ENCODE peak calls at places on chromosomes 6 and 20, in ten cellular contexts. L is GM12878, V is SK-N-SH, W is HCT116, J is WTC11, R is NB4, U is H1, S is HepG2, Z is A549, G is K562. T is an unnamed sample.

GRCh38 chr6:129686941-129687627 is 22.9 kb downstream of the ARHGAP18 start:
- DNase-seq in V (no peak), Z (no peak), R (peak), U (no peak), W (no peak), G (peak), S (no peak), J (no peak), L (peak), T (no peak)

GRCh38 chr6:38155576-38156204 is 336.2 kb downstream of the ZFAND3 start:
- DNase-seq in J (no peak), Z (no peak), V (no peak), U (no peak), L (no peak), S (no peak), W (no peak), G (no peak), R (no peak), T (peak)

GRCh38 chr6:21752054-21752811 is 158.7 kb downstream of the SOX4 start:
- DNase-seq in L (no peak), W (no peak), Z (no peak), G (no peak), J (no peak), R (no peak), U (no peak), S (no peak), V (no peak), T (peak)

GRCh38 chr6:167328086-167328485 is 3.2 kb downstream of the TTLL2 start:
- DNase-seq in R (no peak), W (no peak), S (no peak), U (no peak), L (no peak), V (no peak), J (no peak), G (no peak), Z (no peak), T (no peak)

GRCh38 chr6:36290668-36291620 is 21.1 kb downstream of the PNPLA1 start:
- DNase-seq in R (peak), V (no peak), W (peak), J (no peak), S (no peak), L (no peak), U (no peak), G (peak), Z (peak), T (peak)

GRCh38 chr20:51365670-51366069 is 176.8 kb downstream of the NFATC2 start:
- DNase-seq in Z (peak), V (no peak), R (no peak), J (no peak), S (no peak), W (no peak), L (no peak), U (no peak), G (no peak), T (no peak)

GRCh38 chr20:61926796-61927192 is 138.9 kb downstream of the TAF4 start:
- DNase-seq in Z (no peak), L (no peak), W (no peak), R (no peak), U (no peak), G (no peak), S (no peak), V (no peak), J (no peak), T (no peak)

GRCh38 chr20:39877792-39878191 is 811.2 kb downstream of the MAFB start:
- DNase-seq in Z (no peak), S (no peak), W (no peak), V (no peak), R (no peak), G (no peak), U (no peak), L (no peak), J (no peak), T (no peak)

GRCh38 chr6:32148289-32148688 is 3.5 kb downstream of the PRRT1 start:
- DNase-seq in Z (no peak), R (no peak), J (peak), V (no peak), L (no peak), G (no peak), U (no peak), S (no peak), W (no peak), T (no peak)

GRCh38 chr6:113980937-113981554 is 10.1 kb upstream of the HDAC2 start:
- DNase-seq in U (no peak), J (peak), L (no peak), G (peak), W (no peak), R (peak), V (peak), S (peak), Z (peak), T (peak)

GRCh38 chr20:48040491-48040890 is 255.2 kb upstream of the SULF2 start:
- DNase-seq in R (no peak), S (no peak), U (no peak), L (no peak), V (no peak), G (no peak), W (no peak), Z (no peak), J (no peak), T (no peak)

GRCh38 chr6:16337280-16337975 is 99.0 kb downstream of the GMPR start:
- DNase-seq in Z (no peak), L (no peak), S (no peak), G (no peak), U (no peak), W (no peak), V (peak), R (no peak), J (peak), T (peak)

GRCh38 chr20:14525439-14525838 is 188.0 kb upstream of the FLRT3 start:
- DNase-seq in W (no peak), V (no peak), R (no peak), S (no peak), L (no peak), Z (no peak), G (no peak), U (no peak), J (no peak), T (no peak)

GRCh38 chr6:134041093-134041492 is 11.3 kb downstream of the SLC2A12 start:
- DNase-seq in G (no peak), L (no peak), W (peak), R (peak), V (no peak), J (no peak), U (no peak), S (no peak), Z (peak), T (no peak)

GRCh38 chr6:170206317-170206621 is 84.6 kb downstream of the DLL1 start:
- DNase-seq in W (no peak), G (no peak), U (no peak), Z (no peak), V (no peak), R (no peak), L (no peak), S (no peak), J (no peak), T (no peak)

GRCh38 chr6:150739711-150740349 is 125.7 kb upstream of the MTHFD1L start:
- DNase-seq in J (no peak), Z (no peak), V (no peak), R (no peak), G (no peak), S (no peak), L (no peak), U (no peak), W (no peak), T (no peak)

GRCh38 chr6:130132286-130132701 is 90.5 kb downstream of the SAMD3 start:
- DNase-seq in Z (no peak), J (no peak), W (no peak), U (no peak), R (no peak), V (no peak), G (no peak), S (no peak), L (no peak), T (no peak)

GRCh38 chr20:6959900-6960312 is 192.4 kb downstream of the BMP2 start:
- DNase-seq in J (no peak), R (no peak), W (no peak), V (no peak), L (no peak), S (no peak), U (no peak), G (no peak), Z (no peak), T (peak)

GRCh38 chr20:38272961-38273360 is 12.4 kb upstream of the KIAA1755 start:
- DNase-seq in U (no peak), Z (no peak), W (no peak), S (no peak), G (no peak), L (no peak), J (no peak), V (no peak), R (no peak), T (peak)

GRCh38 chr6:131658287-131658686 is 21.2 kb downstream of the ENPP3 start:
- DNase-seq in L (no peak), J (no peak), W (no peak), Z (no peak), V (no peak), R (no peak), S (no peak), G (no peak), U (no peak), T (no peak)

GRCh38 chr6:13624871-13625288 is 9.7 kb downstream of the NOL7 start:
- DNase-seq in G (peak), U (no peak), L (no peak), W (peak), R (peak), Z (peak), J (peak), V (peak), S (peak), T (peak)

GRCh38 chr6:34132082-34132357 is 13.9 kb downstream of the GRM4 start:
- DNase-seq in W (no peak), Z (no peak), R (no peak), J (no peak), S (no peak), V (no peak), G (no peak), L (no peak), U (no peak), T (no peak)
- TF ChIP-seq MAX in W (no peak), Z (no peak), R (no peak), J (no peak), S (no peak), V (no peak), G (no peak), L (no peak), U (no peak), T (no peak)

DNA sequence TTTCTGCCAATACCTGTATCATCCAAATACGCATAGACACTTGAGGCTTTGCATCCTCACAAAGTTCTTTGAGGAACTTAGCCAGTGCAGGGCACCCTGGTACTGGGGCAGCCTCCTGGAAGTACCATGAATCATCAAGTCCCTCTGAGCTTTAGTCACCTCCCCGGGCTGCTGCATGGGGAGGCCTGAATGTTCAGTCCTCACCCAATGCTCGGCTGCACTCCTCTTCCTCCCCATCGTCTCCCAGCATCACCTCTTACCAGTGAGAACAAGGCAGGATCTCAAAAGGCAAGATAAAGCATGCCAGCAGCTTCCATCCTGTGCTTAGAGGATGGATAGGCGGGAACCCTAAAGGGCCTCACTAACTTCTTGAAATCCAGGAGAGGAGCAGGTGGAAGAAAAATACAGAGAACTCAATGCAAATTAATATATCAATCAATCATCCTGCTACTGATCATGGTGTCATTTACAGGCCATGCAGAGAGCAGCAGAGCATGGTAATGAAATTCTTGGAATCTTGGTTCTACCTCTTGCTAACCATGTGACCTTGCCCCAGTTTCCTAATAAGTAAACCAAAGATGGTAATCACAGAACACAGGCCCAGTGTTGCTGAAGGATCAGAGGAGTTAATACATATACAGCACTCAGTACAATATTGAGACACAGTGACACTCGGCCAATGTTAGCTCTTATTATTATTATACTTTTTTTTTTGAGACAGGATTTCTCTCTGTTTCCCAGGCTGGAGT is 4.7 kb upstream of the CCN6 start:
- DNase-seq in Z (no peak), S (peak), L (no peak), J (no peak), W (no peak), R (no peak), U (no peak), V (no peak), G (no peak), T (no peak)
- TF ChIP-seq MAX in Z (no peak), S (no peak), L (no peak), J (no peak), W (no peak), R (no peak), U (no peak), V (no peak), G (no peak), T (no peak)

DNA sequence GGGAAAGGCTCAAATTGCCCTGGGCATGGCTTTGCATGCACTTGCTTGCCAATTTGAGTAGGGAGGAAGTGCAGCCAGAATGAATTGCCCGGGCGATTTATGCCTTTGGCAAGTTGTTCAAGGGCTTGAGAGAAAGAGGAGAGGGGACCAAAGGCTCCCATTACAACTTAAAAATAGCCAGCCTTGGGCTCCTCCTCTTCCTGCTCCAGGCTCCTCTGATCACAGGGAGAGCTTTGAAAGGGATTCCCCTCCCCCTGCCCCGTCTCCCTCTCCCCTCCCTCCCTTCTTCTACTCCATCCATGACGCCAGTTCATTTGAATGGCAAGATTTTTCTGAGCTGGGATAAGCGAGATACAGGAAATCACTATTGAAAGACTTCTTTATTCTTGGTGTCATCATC is 304.9 kb upstream of the JAG1 start:
- DNase-seq in J (no peak), R (no peak), V (no peak), S (no peak), G (no peak), W (no peak), Z (no peak), U (no peak), L (no peak), T (no peak)
- TF ChIP-seq MAX in J (no peak), R (no peak), V (no peak), S (no peak), G (no peak), W (no peak), Z (no peak), U (no peak), L (no peak), T (no peak)

GRCh38 chr20:5172167-5172586 is 45.4 kb downstream of the CDS2 start:
- DNase-seq in V (no peak), S (no peak), J (no peak), U (no peak), G (no peak), L (peak), W (no peak), R (no peak), Z (no peak), T (no peak)
- TF ChIP-seq MAX in V (no peak), S (no peak), J (no peak), U (no peak), G (no peak), L (no peak), W (no peak), R (no peak), Z (no peak), T (no peak)

DNA sequence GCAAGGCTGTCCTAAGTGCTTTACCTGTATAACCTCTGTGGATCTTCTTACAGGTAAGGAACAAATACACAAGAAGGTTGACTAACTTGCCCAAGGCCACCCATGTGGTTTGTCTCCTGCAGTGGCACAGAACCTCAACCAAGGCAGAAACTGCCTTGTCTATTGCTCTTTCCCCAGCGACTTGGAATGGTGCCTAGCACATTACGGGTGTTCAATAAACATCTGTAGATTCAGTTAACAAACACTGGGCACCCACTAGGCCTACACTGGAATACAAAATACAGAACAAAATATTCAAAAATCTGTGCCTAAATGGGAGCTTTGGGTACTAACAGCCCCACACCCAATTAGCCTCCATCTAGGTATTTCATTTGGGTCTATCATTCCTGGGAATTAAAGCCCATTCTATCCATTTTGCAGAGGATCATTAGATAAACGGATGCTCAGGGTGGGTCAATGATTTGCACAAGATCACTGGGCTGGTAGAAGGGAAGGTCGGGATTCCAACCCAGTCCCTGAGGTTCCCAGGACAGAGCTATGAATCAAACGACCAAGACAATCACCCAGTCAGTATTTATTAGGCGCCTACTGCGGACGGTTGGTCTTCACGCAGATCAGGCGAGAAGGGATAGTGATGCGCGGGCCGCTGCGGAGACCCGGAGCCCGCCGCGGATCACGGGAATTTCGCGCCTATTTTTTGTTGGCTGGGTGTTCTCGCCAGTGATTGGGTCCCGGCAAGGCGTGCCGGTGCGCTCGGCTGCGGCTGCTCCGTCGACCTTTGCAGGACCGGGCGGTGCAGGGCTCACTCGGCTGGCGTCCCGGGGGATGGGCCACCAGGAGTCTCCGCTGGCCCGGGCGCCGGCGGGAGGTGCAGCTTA is at the start of gene STK35:
- DNase-seq in V (peak), S (no peak), J (peak), W (peak), Z (peak), L (peak), R (peak), G (peak), U (peak), T (peak)
- TF ChIP-seq MAX in V (no peak), S (no peak), J (no peak), W (no peak), Z (no peak), L (no peak), R (no peak), G (no peak), U (no peak), T (no peak)